ENCODE peak calls at places on chromosomes 13 and 19, in four cellular contexts. T is HCEC 1CT, Q is cardiac fibroblast, X is hippocampal formation. N is an unnamed sample.

GRCh38 chr19:10756791-10757190 is 38.9 kb downstream of the DNM2 start:
- DNase-seq in T (no peak), Q (no peak), X (no peak), N (no peak)

GRCh38 chr19:29480507-29480906 is 45.3 kb upstream of the VSTM2B start:
- DNase-seq in Q (no peak), X (no peak), T (no peak), N (no peak)

GRCh38 chr13:35988648-35989081 is 142.5 kb downstream of the DCLK1 start:
- DNase-seq in X (no peak), T (no peak), Q (peak), N (peak)

GRCh38 chr13:111337741-111338140 is 17.3 kb downstream of the TEX29 start:
- DNase-seq in T (peak), Q (peak), X (no peak), N (peak)

GRCh38 chr13:21625366-21625765 is 21.4 kb upstream of the MICU2 start:
- DNase-seq in Q (peak), X (no peak), T (peak), N (no peak)

GRCh38 chr19:19745496-19746285 is 12.8 kb upstream of the ZNF14 start:
- DNase-seq in T (no peak), X (no peak), Q (no peak), N (no peak)

GRCh38 chr19:2274937-2275535 is 6.9 kb downstream of the PEAK3 start:
- DNase-seq in Q (peak), T (peak), X (peak), N (peak)

GRCh38 chr13:84662503-84662902 is 780.2 kb upstream of the SLITRK1 start:
- DNase-seq in T (no peak), Q (no peak), X (no peak), N (no peak)

GRCh38 chr13:110309159-110309476 is 2.0 kb downstream of the COL4A2 start:
- DNase-seq in T (no peak), X (no peak), Q (peak), N (no peak)